ENCODE peak calls at places on chromosomes 4 and X, in four cellular contexts. One of them, this sample, is unnamed.

GRCh38 chrX:39764441-39764914 is 333.3 kb downstream of the BCOR start:
- DNase-seq in heart left ventricle: no peak
- DNase-seq in mucosa of descending colon: no peak
- DNase-seq in foreskin fibroblast: no peak
- DNase-seq in this sample: no peak

GRCh38 chr4:163548481-163549243 is 54.2 kb downstream of the TMA16 start:
- DNase-seq in mucosa of descending colon: no peak
- DNase-seq in heart left ventricle: no peak
- DNase-seq in foreskin fibroblast: peak
- DNase-seq in this sample: no peak

GRCh38 chr4:148092316-148093014 is 349.7 kb downstream of the NR3C2 start:
- DNase-seq in heart left ventricle: no peak
- DNase-seq in mucosa of descending colon: no peak
- DNase-seq in foreskin fibroblast: no peak
- DNase-seq in this sample: no peak

GRCh38 chr4:156547439-156547838 is 424.2 kb downstream of the PDGFC start:
- DNase-seq in mucosa of descending colon: no peak
- DNase-seq in foreskin fibroblast: peak
- DNase-seq in heart left ventricle: no peak
- DNase-seq in this sample: no peak

GRCh38 chrX:15988661-15989603 is 134.3 kb upstream of the AP1S2 start:
- DNase-seq in foreskin fibroblast: peak
- DNase-seq in heart left ventricle: peak
- DNase-seq in mucosa of descending colon: no peak
- DNase-seq in this sample: no peak

GRCh38 chrX:30822719-30823118 is 66.3 kb downstream of the TAB3 start:
- DNase-seq in mucosa of descending colon: no peak
- DNase-seq in heart left ventricle: no peak
- DNase-seq in foreskin fibroblast: peak
- DNase-seq in this sample: no peak

GRCh38 chr4:130172156-130172555 is 1076.2 kb downstream of the C4orf33 start:
- DNase-seq in foreskin fibroblast: no peak
- DNase-seq in mucosa of descending colon: no peak
- DNase-seq in heart left ventricle: no peak
- DNase-seq in this sample: no peak

GRCh38 chr4:153022233-153022632 is 86.1 kb downstream of the FHDC1 start:
- DNase-seq in heart left ventricle: no peak
- DNase-seq in mucosa of descending colon: no peak
- DNase-seq in foreskin fibroblast: no peak
- DNase-seq in this sample: no peak

GRCh38 chr4:148126825-148127224 is 315.4 kb downstream of the NR3C2 start:
- DNase-seq in heart left ventricle: no peak
- DNase-seq in mucosa of descending colon: no peak
- DNase-seq in foreskin fibroblast: no peak
- DNase-seq in this sample: no peak

GRCh38 chr4:152099061-152099425 is 338.2 kb upstream of the GATB start:
- DNase-seq in foreskin fibroblast: no peak
- DNase-seq in heart left ventricle: no peak
- DNase-seq in mucosa of descending colon: no peak
- DNase-seq in this sample: no peak

GRCh38 chr4:30720021-30720655 is at the start of gene PCDH7:
- DNase-seq in foreskin fibroblast: no peak
- DNase-seq in heart left ventricle: peak
- DNase-seq in mucosa of descending colon: no peak
- DNase-seq in this sample: no peak

GRCh38 chr4:34170941-34171340 is 2073.4 kb downstream of the ARAP2 start:
- DNase-seq in mucosa of descending colon: no peak
- DNase-seq in foreskin fibroblast: peak
- DNase-seq in heart left ventricle: no peak
- DNase-seq in this sample: no peak

GRCh38 chr4:107094976-107095375 is 58.9 kb upstream of the DKK2 start:
- DNase-seq in mucosa of descending colon: no peak
- DNase-seq in foreskin fibroblast: no peak
- DNase-seq in heart left ventricle: no peak
- DNase-seq in this sample: no peak

GRCh38 chrX:36867143-36867542 is 141.0 kb upstream of the FAM47C start:
- DNase-seq in mucosa of descending colon: no peak
- DNase-seq in foreskin fibroblast: no peak
- DNase-seq in heart left ventricle: no peak
- DNase-seq in this sample: no peak

GRCh38 chr4:76738081-76738931 is 159.6 kb downstream of the SOWAHB start:
- DNase-seq in heart left ventricle: peak
- DNase-seq in mucosa of descending colon: no peak
- DNase-seq in foreskin fibroblast: peak
- DNase-seq in this sample: peak

GRCh38 chr4:84985952-84986351 is 19.5 kb upstream of the WDFY3 start:
- DNase-seq in foreskin fibroblast: peak
- DNase-seq in heart left ventricle: no peak
- DNase-seq in mucosa of descending colon: no peak
- DNase-seq in this sample: no peak

GRCh38 chrX:21723814-21724213 is 34.1 kb downstream of the SMPX start:
- DNase-seq in foreskin fibroblast: no peak
- DNase-seq in heart left ventricle: no peak
- DNase-seq in mucosa of descending colon: no peak
- DNase-seq in this sample: no peak

GRCh38 chr4:185346975-185347601 is 48.6 kb downstream of the LRP2BP start:
- DNase-seq in foreskin fibroblast: no peak
- DNase-seq in mucosa of descending colon: no peak
- DNase-seq in heart left ventricle: no peak
- DNase-seq in this sample: no peak

GRCh38 chr4:4735136-4735754 is 124.2 kb upstream of the MSX1 start:
- DNase-seq in heart left ventricle: no peak
- DNase-seq in mucosa of descending colon: no peak
- DNase-seq in foreskin fibroblast: no peak
- DNase-seq in this sample: no peak

GRCh38 chr4:137125011-137125410 is 407.3 kb downstream of the PCDH18 start:
- DNase-seq in heart left ventricle: peak
- DNase-seq in mucosa of descending colon: no peak
- DNase-seq in foreskin fibroblast: peak
- DNase-seq in this sample: no peak

GRCh38 chrX:139640259-139640658 is 67.7 kb downstream of the MCF2 start:
- DNase-seq in heart left ventricle: no peak
- DNase-seq in foreskin fibroblast: no peak
- DNase-seq in mucosa of descending colon: no peak
- DNase-seq in this sample: no peak

GRCh38 chr4:8700576-8700975 is 108.0 kb downstream of the CPZ start:
- DNase-seq in mucosa of descending colon: no peak
- DNase-seq in heart left ventricle: no peak
- DNase-seq in foreskin fibroblast: no peak
- DNase-seq in this sample: no peak

GRCh38 chr4:161581262-161581661 is 582.5 kb downstream of the FSTL5 start:
- DNase-seq in heart left ventricle: no peak
- DNase-seq in foreskin fibroblast: peak
- DNase-seq in mucosa of descending colon: no peak
- DNase-seq in this sample: no peak

GRCh38 chr4:107780665-107781064 is 44.1 kb upstream of the SGMS2 start:
- DNase-seq in heart left ventricle: no peak
- DNase-seq in mucosa of descending colon: no peak
- DNase-seq in foreskin fibroblast: no peak
- DNase-seq in this sample: no peak

GRCh38 chr4:183591301-183591700 is 67.7 kb downstream of the RWDD4 start:
- DNase-seq in mucosa of descending colon: no peak
- DNase-seq in heart left ventricle: no peak
- DNase-seq in foreskin fibroblast: peak
- DNase-seq in this sample: no peak

GRCh38 chrX:13167444-13168207 is 123.2 kb upstream of the FAM9C start:
- DNase-seq in heart left ventricle: peak
- DNase-seq in mucosa of descending colon: no peak
- DNase-seq in foreskin fibroblast: peak
- DNase-seq in this sample: no peak

GRCh38 chr4:6472387-6473263 is at the start of gene PPP2R2C:
- DNase-seq in heart left ventricle: no peak
- DNase-seq in foreskin fibroblast: no peak
- DNase-seq in mucosa of descending colon: peak
- DNase-seq in this sample: no peak

GRCh38 chr4:185282968-185283367 is 73.6 kb downstream of the SNX25 start:
- DNase-seq in heart left ventricle: no peak
- DNase-seq in mucosa of descending colon: no peak
- DNase-seq in foreskin fibroblast: peak
- DNase-seq in this sample: no peak

GRCh38 chrX:153931151-153931550 is 3.7 kb downstream of the NAA10 start:
- DNase-seq in foreskin fibroblast: no peak
- DNase-seq in heart left ventricle: no peak
- DNase-seq in mucosa of descending colon: no peak
- DNase-seq in this sample: peak

GRCh38 chrX:115649461-115650063 is 88.6 kb downstream of the PLS3 start:
- DNase-seq in heart left ventricle: no peak
- DNase-seq in foreskin fibroblast: no peak
- DNase-seq in mucosa of descending colon: no peak
- DNase-seq in this sample: no peak
- H3K4me3 ChIP-seq in heart left ventricle: no peak
- H3K4me3 ChIP-seq in foreskin fibroblast: no peak
- H3K4me3 ChIP-seq in mucosa of descending colon: no peak
- H3K4me3 ChIP-seq in this sample: no peak

DNA sequence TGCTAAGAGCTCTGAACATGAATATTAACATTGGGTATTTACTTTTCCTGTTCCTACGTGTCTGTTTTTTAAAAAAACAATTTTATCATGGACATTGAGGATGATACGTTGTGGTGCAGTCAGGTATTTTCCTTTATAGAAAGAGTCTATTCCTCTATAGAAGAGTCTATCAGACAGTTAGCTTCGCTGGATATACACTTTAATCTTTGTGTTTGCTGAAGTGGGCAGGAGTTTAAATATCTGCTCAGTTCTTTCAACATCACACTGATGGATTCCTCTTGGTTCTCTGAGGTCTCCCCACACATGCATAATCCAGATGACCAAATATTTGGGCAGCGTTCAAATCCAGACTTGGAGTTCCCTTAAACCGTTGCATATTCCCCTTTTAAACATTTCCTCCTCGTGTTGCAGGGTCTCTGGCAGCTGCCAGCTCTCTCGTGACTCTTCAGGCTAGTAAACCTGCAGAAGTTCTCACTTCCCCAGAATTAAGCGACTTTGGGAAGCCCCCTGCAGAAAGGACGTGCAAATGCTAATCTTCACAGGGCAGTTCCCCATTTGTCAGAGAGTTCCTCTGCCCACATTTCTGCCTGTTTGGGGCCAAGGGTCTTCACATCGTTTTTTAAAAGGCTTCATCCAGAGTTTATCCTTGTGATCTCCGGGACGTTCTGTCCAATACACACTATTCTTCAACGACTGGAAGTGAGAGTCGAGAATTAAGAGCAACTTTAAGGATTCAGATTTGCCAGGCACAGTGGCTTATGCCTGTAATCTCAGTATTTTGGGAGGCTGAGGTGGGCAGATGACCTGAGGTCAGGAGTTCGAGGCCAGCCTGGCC is 20.5 kb upstream of the DHRSX start:
- DNase-seq in heart left ventricle: peak
- DNase-seq in foreskin fibroblast: no peak
- DNase-seq in mucosa of descending colon: no peak
- DNase-seq in this sample: no peak
- H3K4me3 ChIP-seq in heart left ventricle: no peak
- H3K4me3 ChIP-seq in foreskin fibroblast: no peak
- H3K4me3 ChIP-seq in mucosa of descending colon: no peak
- H3K4me3 ChIP-seq in this sample: no peak

GRCh38 chrX:115968436-115969252 is 201.9 kb upstream of the AGTR2 start:
- DNase-seq in foreskin fibroblast: no peak
- DNase-seq in mucosa of descending colon: peak
- DNase-seq in heart left ventricle: peak
- DNase-seq in this sample: peak
- H3K4me3 ChIP-seq in foreskin fibroblast: peak
- H3K4me3 ChIP-seq in mucosa of descending colon: peak
- H3K4me3 ChIP-seq in heart left ventricle: peak
- H3K4me3 ChIP-seq in this sample: peak

GRCh38 chrX:53440631-53441517 is 6.7 kb upstream of the HSD17B10 start:
- DNase-seq in mucosa of descending colon: peak
- DNase-seq in foreskin fibroblast: peak
- DNase-seq in heart left ventricle: peak
- DNase-seq in this sample: peak
- H3K4me3 ChIP-seq in mucosa of descending colon: no peak
- H3K4me3 ChIP-seq in foreskin fibroblast: peak
- H3K4me3 ChIP-seq in heart left ventricle: peak
- H3K4me3 ChIP-seq in this sample: peak

GRCh38 chrX:140764401-140764919 is 54.9 kb downstream of the LINC00632 start:
- DNase-seq in mucosa of descending colon: peak
- DNase-seq in heart left ventricle: no peak
- DNase-seq in foreskin fibroblast: peak
- DNase-seq in this sample: peak
- H3K4me3 ChIP-seq in mucosa of descending colon: no peak
- H3K4me3 ChIP-seq in heart left ventricle: peak
- H3K4me3 ChIP-seq in foreskin fibroblast: peak
- H3K4me3 ChIP-seq in this sample: peak

GRCh38 chr4:112702892-112703291 is 65.9 kb downstream of the LARP7 start:
- DNase-seq in foreskin fibroblast: peak
- DNase-seq in heart left ventricle: no peak
- DNase-seq in mucosa of descending colon: no peak
- DNase-seq in this sample: no peak

GRCh38 chr4:112700679-112701078 is 63.7 kb downstream of the LARP7 start:
- DNase-seq in mucosa of descending colon: no peak
- DNase-seq in heart left ventricle: no peak
- DNase-seq in foreskin fibroblast: no peak
- DNase-seq in this sample: no peak

GRCh38 chr4:112706840-112707207 is 69.9 kb downstream of the LARP7 start:
- DNase-seq in foreskin fibroblast: no peak
- DNase-seq in heart left ventricle: no peak
- DNase-seq in mucosa of descending colon: no peak
- DNase-seq in this sample: no peak

GRCh38 chr4:112704991-112705845 is 68.3 kb downstream of the LARP7 start:
- DNase-seq in mucosa of descending colon: peak
- DNase-seq in foreskin fibroblast: peak
- DNase-seq in heart left ventricle: peak
- DNase-seq in this sample: no peak

GRCh38 chr4:112704322-112704721 is 67.4 kb downstream of the LARP7 start:
- DNase-seq in heart left ventricle: no peak
- DNase-seq in mucosa of descending colon: no peak
- DNase-seq in foreskin fibroblast: no peak
- DNase-seq in this sample: no peak
- H3K4me3 ChIP-seq in heart left ventricle: no peak
- H3K4me3 ChIP-seq in mucosa of descending colon: no peak
- H3K4me3 ChIP-seq in foreskin fibroblast: no peak
- H3K4me3 ChIP-seq in this sample: no peak

GRCh38 chr4:113006632-113007031 is 42.8 kb upstream of the ANK2 start:
- DNase-seq in heart left ventricle: no peak
- DNase-seq in mucosa of descending colon: no peak
- DNase-seq in foreskin fibroblast: no peak
- DNase-seq in this sample: no peak
- H3K4me3 ChIP-seq in heart left ventricle: no peak
- H3K4me3 ChIP-seq in mucosa of descending colon: no peak
- H3K4me3 ChIP-seq in foreskin fibroblast: no peak
- H3K4me3 ChIP-seq in this sample: no peak

GRCh38 chr4:1250527-1250812 is 1.5 kb upstream of the CTBP1 start:
- DNase-seq in heart left ventricle: no peak
- DNase-seq in foreskin fibroblast: no peak
- DNase-seq in mucosa of descending colon: peak
- DNase-seq in this sample: peak
- H3K4me3 ChIP-seq in heart left ventricle: peak
- H3K4me3 ChIP-seq in foreskin fibroblast: no peak
- H3K4me3 ChIP-seq in mucosa of descending colon: no peak
- H3K4me3 ChIP-seq in this sample: peak

This sample was measured in kidney.